ENCODE peak calls at places on chromosomes 13 and 19, in ten cellular contexts. One of them, this sample, is unnamed.

GRCh38 chr13:31160857-31161582 is 684 bp downstream of the HSPH1 start:
- DNase-seq in Panc1: no peak
- DNase-seq in SK-N-SH: peak
- DNase-seq in SK-N-MC: no peak
- DNase-seq in endothelial cell of umbilical vein: peak
- DNase-seq in sigmoid colon: peak
- DNase-seq in transverse colon: peak
- DNase-seq in breast epithelium: peak
- DNase-seq in HCT116: no peak
- DNase-seq in stomach: peak
- DNase-seq in this sample: peak

GRCh38 chr13:114022876-114023275 is 49.0 kb upstream of the C13orf46 start:
- DNase-seq in SK-N-SH: no peak
- DNase-seq in Panc1: no peak
- DNase-seq in HCT116: no peak
- DNase-seq in transverse colon: no peak
- DNase-seq in SK-N-MC: no peak
- DNase-seq in sigmoid colon: no peak
- DNase-seq in endothelial cell of umbilical vein: no peak
- DNase-seq in breast epithelium: no peak
- DNase-seq in stomach: no peak
- DNase-seq in this sample: no peak

GRCh38 chr19:1767464-1767933 is 14.2 kb downstream of the ONECUT3 start:
- DNase-seq in sigmoid colon: no peak
- DNase-seq in endothelial cell of umbilical vein: peak
- DNase-seq in stomach: peak
- DNase-seq in SK-N-MC: no peak
- DNase-seq in breast epithelium: no peak
- DNase-seq in HCT116: no peak
- DNase-seq in SK-N-SH: peak
- DNase-seq in Panc1: no peak
- DNase-seq in transverse colon: peak
- DNase-seq in this sample: peak

GRCh38 chr19:50705422-50706019 is 14.1 kb downstream of the SHANK1 start:
- DNase-seq in SK-N-MC: no peak
- DNase-seq in transverse colon: no peak
- DNase-seq in Panc1: peak
- DNase-seq in stomach: no peak
- DNase-seq in breast epithelium: no peak
- DNase-seq in HCT116: peak
- DNase-seq in endothelial cell of umbilical vein: peak
- DNase-seq in SK-N-SH: peak
- DNase-seq in sigmoid colon: no peak
- DNase-seq in this sample: no peak

GRCh38 chr13:31236211-31236786 is 36.5 kb downstream of the B3GLCT start:
- DNase-seq in transverse colon: no peak
- DNase-seq in endothelial cell of umbilical vein: peak
- DNase-seq in breast epithelium: no peak
- DNase-seq in SK-N-MC: no peak
- DNase-seq in HCT116: peak
- DNase-seq in Panc1: no peak
- DNase-seq in stomach: no peak
- DNase-seq in SK-N-SH: peak
- DNase-seq in sigmoid colon: no peak
- DNase-seq in this sample: no peak

GRCh38 chr19:34298891-34299510 is 44.6 kb downstream of the GARRE1 start:
- DNase-seq in SK-N-SH: no peak
- DNase-seq in sigmoid colon: no peak
- DNase-seq in endothelial cell of umbilical vein: no peak
- DNase-seq in stomach: no peak
- DNase-seq in breast epithelium: no peak
- DNase-seq in Panc1: no peak
- DNase-seq in HCT116: no peak
- DNase-seq in transverse colon: peak
- DNase-seq in SK-N-MC: no peak
- DNase-seq in this sample: no peak

GRCh38 chr13:45847554-45848224 is 3.9 kb downstream of the SIAH3 start:
- DNase-seq in endothelial cell of umbilical vein: peak
- DNase-seq in stomach: peak
- DNase-seq in SK-N-MC: no peak
- DNase-seq in Panc1: no peak
- DNase-seq in transverse colon: peak
- DNase-seq in SK-N-SH: no peak
- DNase-seq in breast epithelium: no peak
- DNase-seq in HCT116: no peak
- DNase-seq in sigmoid colon: peak
- DNase-seq in this sample: no peak

GRCh38 chr19:39084732-39085080 is 538 bp downstream of the ACP7 start:
- DNase-seq in endothelial cell of umbilical vein: no peak
- DNase-seq in SK-N-SH: no peak
- DNase-seq in SK-N-MC: no peak
- DNase-seq in sigmoid colon: no peak
- DNase-seq in HCT116: no peak
- DNase-seq in transverse colon: no peak
- DNase-seq in Panc1: peak
- DNase-seq in stomach: no peak
- DNase-seq in breast epithelium: no peak
- DNase-seq in this sample: no peak

GRCh38 chr13:111909501-111909900 is 157.4 kb upstream of the SOX1 start:
- DNase-seq in transverse colon: no peak
- DNase-seq in HCT116: no peak
- DNase-seq in SK-N-MC: no peak
- DNase-seq in endothelial cell of umbilical vein: no peak
- DNase-seq in breast epithelium: peak
- DNase-seq in SK-N-SH: no peak
- DNase-seq in stomach: no peak
- DNase-seq in sigmoid colon: peak
- DNase-seq in Panc1: no peak
- DNase-seq in this sample: no peak

DNA sequence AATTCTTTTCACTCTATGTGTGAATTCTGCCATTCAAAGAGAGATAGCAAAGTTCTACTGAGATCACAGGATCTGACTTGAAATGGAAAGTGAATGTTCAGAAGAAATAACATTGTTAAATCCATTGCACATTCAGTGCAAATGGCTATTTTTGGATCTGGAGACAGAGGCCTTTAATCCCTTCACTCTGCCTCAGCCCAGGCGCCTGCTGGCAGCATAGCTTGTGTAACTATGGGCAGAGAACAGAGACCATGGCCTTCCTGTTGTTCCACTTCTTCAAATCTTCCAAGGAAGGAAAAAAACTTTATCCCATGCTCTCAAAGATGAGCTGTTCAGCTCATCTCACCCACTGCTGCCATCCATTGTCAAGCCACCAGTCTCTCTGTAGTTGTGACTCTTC is 265.4 kb downstream of the LMO7 start:
- DNase-seq in Panc1: no peak
- DNase-seq in sigmoid colon: no peak
- DNase-seq in endothelial cell of umbilical vein: no peak
- DNase-seq in transverse colon: no peak
- DNase-seq in HCT116: no peak
- DNase-seq in SK-N-SH: no peak
- DNase-seq in stomach: no peak
- DNase-seq in breast epithelium: no peak
- DNase-seq in SK-N-MC: no peak
- DNase-seq in this sample: no peak
- TF ChIP-seq POLR2AphosphoS5 in Panc1: no peak
- TF ChIP-seq POLR2AphosphoS5 in sigmoid colon: no peak
- TF ChIP-seq POLR2AphosphoS5 in endothelial cell of umbilical vein: no peak
- TF ChIP-seq POLR2AphosphoS5 in transverse colon: no peak
- TF ChIP-seq POLR2AphosphoS5 in HCT116: no peak
- TF ChIP-seq POLR2AphosphoS5 in SK-N-SH: no peak
- TF ChIP-seq POLR2AphosphoS5 in stomach: no peak
- TF ChIP-seq POLR2AphosphoS5 in breast epithelium: no peak
- TF ChIP-seq POLR2AphosphoS5 in SK-N-MC: no peak
- TF ChIP-seq POLR2AphosphoS5 in this sample: no peak

DNA sequence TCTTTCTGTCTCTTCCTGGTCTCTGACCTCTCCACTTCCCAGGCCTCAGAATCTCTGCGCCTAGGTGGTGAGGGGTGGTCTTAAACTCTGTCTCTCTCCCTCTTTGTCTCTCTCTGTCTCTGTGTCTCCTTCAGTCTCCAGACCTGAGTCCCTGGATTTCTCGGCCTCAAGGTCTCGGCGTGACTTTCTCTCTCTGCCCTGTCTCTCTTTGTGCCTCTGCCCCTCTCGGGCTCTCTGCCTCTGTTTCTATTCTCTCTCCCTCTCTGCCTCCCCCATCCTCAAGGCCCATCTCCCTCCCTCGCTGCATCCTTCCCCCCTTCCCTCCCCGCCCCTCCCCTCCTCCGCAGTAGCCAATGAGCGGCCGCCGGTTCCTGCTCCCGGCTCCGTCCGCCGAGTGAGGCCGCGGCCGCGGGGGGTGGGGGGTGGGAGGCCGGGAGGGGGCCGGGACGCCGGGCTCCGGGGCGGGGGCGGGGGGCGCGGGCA is at the start of gene CACNG7:
- DNase-seq in sigmoid colon: no peak
- DNase-seq in SK-N-MC: no peak
- DNase-seq in HCT116: no peak
- DNase-seq in breast epithelium: no peak
- DNase-seq in transverse colon: no peak
- DNase-seq in SK-N-SH: peak
- DNase-seq in stomach: no peak
- DNase-seq in endothelial cell of umbilical vein: no peak
- DNase-seq in Panc1: no peak
- DNase-seq in this sample: no peak
- TF ChIP-seq POLR2AphosphoS5 in sigmoid colon: no peak
- TF ChIP-seq POLR2AphosphoS5 in SK-N-MC: no peak
- TF ChIP-seq POLR2AphosphoS5 in HCT116: no peak
- TF ChIP-seq POLR2AphosphoS5 in breast epithelium: no peak
- TF ChIP-seq POLR2AphosphoS5 in transverse colon: no peak
- TF ChIP-seq POLR2AphosphoS5 in SK-N-SH: peak
- TF ChIP-seq POLR2AphosphoS5 in stomach: no peak
- TF ChIP-seq POLR2AphosphoS5 in endothelial cell of umbilical vein: no peak
- TF ChIP-seq POLR2AphosphoS5 in Panc1: no peak
- TF ChIP-seq POLR2AphosphoS5 in this sample: no peak

GRCh38 chr13:42878721-42879120 is 97.3 kb downstream of the FAM216B start:
- DNase-seq in stomach: no peak
- DNase-seq in SK-N-SH: no peak
- DNase-seq in sigmoid colon: no peak
- DNase-seq in Panc1: no peak
- DNase-seq in endothelial cell of umbilical vein: no peak
- DNase-seq in SK-N-MC: no peak
- DNase-seq in transverse colon: no peak
- DNase-seq in breast epithelium: no peak
- DNase-seq in HCT116: no peak
- DNase-seq in this sample: no peak

GRCh38 chr13:42880241-42880640 is 98.9 kb downstream of the FAM216B start:
- DNase-seq in breast epithelium: no peak
- DNase-seq in sigmoid colon: no peak
- DNase-seq in Panc1: no peak
- DNase-seq in transverse colon: no peak
- DNase-seq in SK-N-SH: no peak
- DNase-seq in endothelial cell of umbilical vein: no peak
- DNase-seq in SK-N-MC: no peak
- DNase-seq in stomach: no peak
- DNase-seq in HCT116: no peak
- DNase-seq in this sample: no peak

GRCh38 chr13:42885325-42885724 is 103.9 kb downstream of the FAM216B start:
- DNase-seq in breast epithelium: no peak
- DNase-seq in SK-N-MC: no peak
- DNase-seq in Panc1: no peak
- DNase-seq in HCT116: no peak
- DNase-seq in endothelial cell of umbilical vein: no peak
- DNase-seq in sigmoid colon: no peak
- DNase-seq in stomach: no peak
- DNase-seq in SK-N-SH: no peak
- DNase-seq in transverse colon: no peak
- DNase-seq in this sample: no peak

GRCh38 chr13:42883771-42884170 is 102.4 kb downstream of the FAM216B start:
- DNase-seq in transverse colon: peak
- DNase-seq in HCT116: peak
- DNase-seq in Panc1: no peak
- DNase-seq in stomach: no peak
- DNase-seq in breast epithelium: no peak
- DNase-seq in endothelial cell of umbilical vein: peak
- DNase-seq in sigmoid colon: no peak
- DNase-seq in SK-N-MC: no peak
- DNase-seq in SK-N-SH: peak
- DNase-seq in this sample: no peak

GRCh38 chr13:42883142-42883541 is 101.8 kb downstream of the FAM216B start:
- DNase-seq in transverse colon: no peak
- DNase-seq in stomach: no peak
- DNase-seq in SK-N-SH: no peak
- DNase-seq in endothelial cell of umbilical vein: peak
- DNase-seq in Panc1: no peak
- DNase-seq in SK-N-MC: no peak
- DNase-seq in breast epithelium: no peak
- DNase-seq in sigmoid colon: no peak
- DNase-seq in HCT116: no peak
- DNase-seq in this sample: no peak
- TF ChIP-seq POLR2AphosphoS5 in transverse colon: no peak
- TF ChIP-seq POLR2AphosphoS5 in stomach: no peak
- TF ChIP-seq POLR2AphosphoS5 in SK-N-SH: no peak
- TF ChIP-seq POLR2AphosphoS5 in endothelial cell of umbilical vein: no peak
- TF ChIP-seq POLR2AphosphoS5 in Panc1: no peak
- TF ChIP-seq POLR2AphosphoS5 in SK-N-MC: no peak
- TF ChIP-seq POLR2AphosphoS5 in breast epithelium: no peak
- TF ChIP-seq POLR2AphosphoS5 in sigmoid colon: no peak
- TF ChIP-seq POLR2AphosphoS5 in HCT116: no peak
- TF ChIP-seq POLR2AphosphoS5 in this sample: no peak

GRCh38 chr19:18328340-18329034 is 5.6 kb upstream of the LSM4 start:
- DNase-seq in transverse colon: peak
- DNase-seq in HCT116: peak
- DNase-seq in SK-N-SH: peak
- DNase-seq in endothelial cell of umbilical vein: peak
- DNase-seq in sigmoid colon: peak
- DNase-seq in breast epithelium: peak
- DNase-seq in SK-N-MC: peak
- DNase-seq in Panc1: peak
- DNase-seq in stomach: peak
- DNase-seq in this sample: peak

GRCh38 chr19:18332917-18333530 is 7.4 kb upstream of the PGPEP1 start:
- DNase-seq in stomach: no peak
- DNase-seq in breast epithelium: no peak
- DNase-seq in HCT116: no peak
- DNase-seq in Panc1: no peak
- DNase-seq in transverse colon: no peak
- DNase-seq in SK-N-MC: no peak
- DNase-seq in SK-N-SH: no peak
- DNase-seq in endothelial cell of umbilical vein: no peak
- DNase-seq in sigmoid colon: no peak
- DNase-seq in this sample: no peak

GRCh38 chr19:18333680-18334079 is 6.7 kb upstream of the PGPEP1 start:
- DNase-seq in HCT116: no peak
- DNase-seq in breast epithelium: no peak
- DNase-seq in SK-N-MC: no peak
- DNase-seq in Panc1: no peak
- DNase-seq in transverse colon: no peak
- DNase-seq in SK-N-SH: no peak
- DNase-seq in endothelial cell of umbilical vein: no peak
- DNase-seq in sigmoid colon: no peak
- DNase-seq in stomach: no peak
- DNase-seq in this sample: no peak

GRCh38 chr19:18329035-18329376 is 6.1 kb upstream of the LSM4 start:
- DNase-seq in HCT116: no peak
- DNase-seq in transverse colon: no peak
- DNase-seq in Panc1: no peak
- DNase-seq in SK-N-SH: no peak
- DNase-seq in stomach: no peak
- DNase-seq in SK-N-MC: no peak
- DNase-seq in breast epithelium: no peak
- DNase-seq in endothelial cell of umbilical vein: no peak
- DNase-seq in sigmoid colon: no peak
- DNase-seq in this sample: no peak

GRCh38 chr19:18330865-18331264 is 8.0 kb upstream of the LSM4 start:
- DNase-seq in transverse colon: no peak
- DNase-seq in SK-N-SH: no peak
- DNase-seq in sigmoid colon: no peak
- DNase-seq in SK-N-MC: no peak
- DNase-seq in Panc1: no peak
- DNase-seq in breast epithelium: no peak
- DNase-seq in HCT116: no peak
- DNase-seq in endothelial cell of umbilical vein: no peak
- DNase-seq in stomach: no peak
- DNase-seq in this sample: no peak
- TF ChIP-seq POLR2AphosphoS5 in transverse colon: no peak
- TF ChIP-seq POLR2AphosphoS5 in SK-N-SH: no peak
- TF ChIP-seq POLR2AphosphoS5 in sigmoid colon: no peak
- TF ChIP-seq POLR2AphosphoS5 in SK-N-MC: no peak
- TF ChIP-seq POLR2AphosphoS5 in Panc1: no peak
- TF ChIP-seq POLR2AphosphoS5 in breast epithelium: no peak
- TF ChIP-seq POLR2AphosphoS5 in HCT116: no peak
- TF ChIP-seq POLR2AphosphoS5 in endothelial cell of umbilical vein: no peak
- TF ChIP-seq POLR2AphosphoS5 in stomach: no peak
- TF ChIP-seq POLR2AphosphoS5 in this sample: no peak